ENCODE peak calls at places on chromosomes 11 and 22, in six cellular contexts. C is fibroblast of mammary gland, O is colonic mucosa, U is brain microvascular endothelial cell, W is stomach, S is epithelial cell of esophagus. P is an unnamed sample.

GRCh38 chr11:12119502-12119901 is 9.1 kb downstream of the MICAL2 start:
- DNase-seq in C (no peak), O (peak; percentile 61), U (no peak), W (no peak), S (no peak), P (no peak)

GRCh38 chr11:110251837-110252236 is 44.6 kb downstream of the RDX start:
- DNase-seq in C (peak; percentile 72), O (no peak), U (peak; percentile 62), W (peak; percentile 49), S (peak; percentile 86), P (no peak)

GRCh38 chr11:3160252-3161031 is 4.7 kb downstream of the OSBPL5 start:
- DNase-seq in C (peak; percentile 92), O (peak; percentile 89), U (peak; percentile 90), W (peak; percentile 83), S (peak; percentile 85), P (peak; percentile 46)

GRCh38 chr11:64745523-64746328 is 1.8 kb upstream of the RASGRP2 start:
- DNase-seq in C (peak; percentile 48), O (peak; percentile 60), U (peak; percentile 47), W (peak; percentile 58), S (no peak), P (no peak)

GRCh38 chr11:17811416-17811815 is 76.8 kb downstream of the KCNC1 start:
- DNase-seq in C (no peak), O (no peak), U (no peak), W (no peak), S (peak; percentile 12), P (no peak)

GRCh38 chr11:119120639-119121007 is 757 bp upstream of the HINFP start:
- DNase-seq in C (peak; percentile 60), O (no peak), U (no peak), W (no peak), S (no peak), P (peak; percentile 31)

GRCh38 chr11:56841210-56841810 is 92.8 kb upstream of the OR9G4 start:
- DNase-seq in C (peak; percentile 67), O (peak; percentile 69), U (peak; percentile 64), W (peak; percentile 58), S (peak; percentile 79), P (no peak)

GRCh38 chr22:20224917-20225692 is 43.0 kb downstream of the RTN4R start:
- DNase-seq in C (no peak), O (no peak), U (no peak), W (no peak), S (no peak), P (no peak)

GRCh38 chr22:41885576-41885975 is 29.3 kb downstream of the SHISA8 start:
- DNase-seq in C (no peak), O (no peak), U (no peak), W (no peak), S (no peak), P (no peak)

GRCh38 chr11:23288001-23288783 is 427.9 kb upstream of the CCDC179 start:
- DNase-seq in C (peak; percentile 94), O (no peak), U (peak; percentile 31), W (no peak), S (peak; percentile 86), P (no peak)

GRCh38 chr11:10728779-10729472 is 22.1 kb upstream of the CTR9 start:
- DNase-seq in C (peak; percentile 64), O (no peak), U (no peak), W (no peak), S (no peak), P (no peak)

GRCh38 chr22:20999350-21000214 is 2.3 kb downstream of the THAP7 start:
- DNase-seq in C (no peak), O (no peak), U (no peak), W (no peak), S (no peak), P (no peak)

GRCh38 chr11:6598555-6598954 is 4.9 kb downstream of the RRP8 start:
- DNase-seq in C (no peak), O (no peak), U (no peak), W (no peak), S (peak; percentile 41), P (no peak)

GRCh38 chr11:45388472-45388871 is 102.3 kb upstream of the SYT13 start:
- DNase-seq in C (no peak), O (no peak), U (no peak), W (no peak), S (no peak), P (no peak)

GRCh38 chr11:64340671-64341335 is 799 bp downstream of the CCDC88B start:
- DNase-seq in C (no peak), O (peak; percentile 90), U (no peak), W (peak; percentile 61), S (no peak), P (no peak)

GRCh38 chr11:74936087-74936486 is 12.8 kb downstream of the XRRA1 start:
- DNase-seq in C (no peak), O (no peak), U (no peak), W (no peak), S (no peak), P (no peak)

GRCh38 chr11:26743622-26744021 is 21.8 kb upstream of the SLC5A12 start:
- DNase-seq in C (no peak), O (no peak), U (no peak), W (no peak), S (no peak), P (no peak)

GRCh38 chr22:46107753-46108563 is 42.4 kb upstream of the PPARA start:
- DNase-seq in C (peak; percentile 62), O (no peak), U (no peak), W (no peak), S (no peak), P (no peak)

GRCh38 chr22:32205974-32206773 is 1.3 kb upstream of the RFPL2 start:
- DNase-seq in C (no peak), O (no peak), U (no peak), W (no peak), S (no peak), P (no peak)

GRCh38 chr11:132058211-132058772 is 687.9 kb downstream of the NTM start:
- DNase-seq in C (peak; percentile 30), O (no peak), U (peak; percentile 76), W (no peak), S (peak; percentile 50), P (peak; percentile 72)

GRCh38 chr11:34149274-34149673 is 43.8 kb downstream of the NAT10 start:
- DNase-seq in C (no peak), O (no peak), U (no peak), W (no peak), S (no peak), P (no peak)

GRCh38 chr11:34150494-34151151 is 45.2 kb downstream of the NAT10 start:
- DNase-seq in C (peak; percentile 65), O (no peak), U (no peak), W (no peak), S (no peak), P (peak; percentile 31)

GRCh38 chr11:34151166-34151565 is 45.7 kb downstream of the NAT10 start:
- DNase-seq in C (no peak), O (no peak), U (no peak), W (no peak), S (no peak), P (peak; percentile 26)

GRCh38 chr11:34148504-34149165 is 43.2 kb downstream of the NAT10 start:
- DNase-seq in C (no peak), O (no peak), U (no peak), W (no peak), S (no peak), P (no peak)

DNA sequence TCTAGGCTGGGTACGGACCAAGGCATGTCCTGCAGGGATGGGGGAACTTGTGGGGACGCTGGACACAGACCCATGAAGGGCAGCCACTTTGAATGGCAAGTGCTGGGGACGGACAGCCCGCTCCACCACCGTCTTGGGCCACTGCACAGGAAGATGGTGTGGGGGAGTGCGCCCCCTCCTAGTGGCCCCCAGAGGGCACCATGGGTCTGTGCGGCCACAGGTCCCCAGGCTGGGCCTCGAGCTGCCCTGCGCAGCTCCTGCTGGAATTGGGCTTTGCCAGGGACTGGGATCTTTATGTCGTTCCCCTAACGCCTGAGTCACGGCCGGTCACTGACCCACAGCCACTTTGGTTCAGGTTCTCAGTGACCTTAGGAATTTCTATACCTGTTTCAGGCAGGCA is 44.4 kb downstream of the NAT10 start:
- DNase-seq in C (peak; percentile 22), O (no peak), U (no peak), W (no peak), S (peak; percentile 7), P (no peak)
- TF ChIP-seq CTCF in C (peak; percentile 26), O (no peak), U (peak; percentile 65), W (no peak), S (peak; percentile 31), P (no peak)

GRCh38 chr11:68010058-68011041 is at the start of gene ALDH3B1:
- DNase-seq in C (peak; percentile 84), O (peak; percentile 94), U (peak; percentile 71), W (peak; percentile 95), S (peak; percentile 39), P (peak; percentile 90)
- TF ChIP-seq CTCF in C (no peak), O (no peak), U (peak; percentile 5), W (no peak), S (no peak), P (no peak)

DNA sequence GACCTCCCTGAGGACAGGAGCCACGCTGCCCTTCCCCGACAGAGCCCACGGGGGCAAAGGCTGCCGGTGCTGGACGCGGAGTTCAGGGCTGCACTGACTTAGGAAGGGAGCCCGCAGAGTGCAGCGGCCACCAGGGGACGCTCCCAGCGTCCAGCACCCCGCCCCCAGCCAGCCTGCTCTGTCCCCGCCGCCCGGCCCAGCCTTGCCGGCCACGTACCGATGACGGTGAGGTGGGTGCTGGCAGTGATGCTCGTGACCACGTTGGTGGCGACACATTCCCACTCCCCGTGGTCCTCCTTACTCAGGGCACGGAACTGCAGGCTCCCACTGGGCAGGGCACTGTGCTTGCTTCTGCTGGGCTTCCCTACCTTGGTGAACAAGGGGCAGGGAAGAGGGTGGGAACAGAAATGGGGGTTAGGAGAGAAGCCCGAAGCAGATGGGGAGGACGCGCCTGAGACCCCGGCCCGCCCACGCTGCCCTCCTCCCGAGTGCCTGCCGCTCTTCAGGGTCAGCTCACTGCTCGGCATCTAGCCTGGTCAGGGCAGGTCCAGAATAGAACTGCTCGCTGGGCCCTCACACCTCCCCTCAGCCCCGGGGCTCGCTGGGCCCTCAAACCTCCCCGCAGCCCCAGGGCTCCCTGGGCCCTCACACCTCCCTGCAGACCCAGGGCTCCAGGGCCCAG is 25.9 kb downstream of the IGSF9B start:
- DNase-seq in C (peak; percentile 20), O (no peak), U (no peak), W (no peak), S (no peak), P (no peak)
- TF ChIP-seq CTCF in C (peak; percentile 31), O (no peak), U (peak; percentile 35), W (no peak), S (no peak), P (no peak)

GRCh38 chr11:8186429-8186828 is 17.6 kb upstream of the RIC3 start:
- DNase-seq in C (no peak), O (no peak), U (no peak), W (no peak), S (no peak), P (no peak)
- TF ChIP-seq CTCF in C (no peak), O (no peak), U (no peak), W (no peak), S (no peak), P (no peak)

GRCh38 chr11:95968585-95968984 is 44.7 kb upstream of the MTMR2 start:
- DNase-seq in C (peak; percentile 33), O (no peak), U (no peak), W (no peak), S (peak; percentile 7), P (no peak)
- TF ChIP-seq CTCF in C (peak; percentile 53), O (peak; percentile 18), U (peak; percentile 63), W (no peak), S (peak; percentile 7), P (no peak)

DNA sequence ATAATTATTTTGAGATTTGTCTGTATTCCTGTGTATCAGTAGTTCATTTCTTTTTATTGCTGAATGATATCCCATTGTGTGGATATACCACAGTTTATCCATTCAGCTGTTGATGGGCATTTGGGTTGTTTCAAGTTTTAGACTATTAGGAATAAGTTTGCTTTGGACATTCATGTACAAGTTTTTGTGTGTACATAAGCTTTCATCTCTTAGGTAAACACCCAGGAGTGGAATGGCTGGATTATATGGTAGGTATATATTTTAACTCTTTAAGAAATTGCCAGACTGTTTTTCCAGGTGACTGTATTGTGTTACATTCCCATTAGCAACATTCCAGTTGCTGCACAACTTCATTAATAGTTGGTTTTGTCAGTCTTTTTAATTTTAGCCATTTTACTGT is 52.0 kb downstream of the ARHGEF12 start:
- DNase-seq in C (no peak), O (no peak), U (no peak), W (no peak), S (no peak), P (no peak)
- TF ChIP-seq CTCF in C (no peak), O (no peak), U (no peak), W (no peak), S (no peak), P (no peak)